ENCODE peak calls at places on chromosomes 11 and 22, in eight cellular contexts. P is psoas muscle; S is NCI-H748 treated with DMSO at 0.1 percent for 48 hours; O is stimulated activated CD8-positive, alpha-beta memory T cell treated with anti-CD3 and anti-CD28 coated beads, Interleukin-15, amount 100 ng/mL, for 24 hours; Q is fibroblast of the conjunctiva; W is left cardiac atrium; J is IMR-90; M is progenitor cell of endocrine pancreas. R is an unnamed sample.

GRCh38 chr11:47378011-47378835 is at the start of gene SPI1:
- DNase-seq in W (peak), M (no peak), Q (no peak), P (peak), O (no peak), J (no peak), S (no peak), R (peak)

GRCh38 chr11:1302041-1302460 is 7.4 kb downstream of the TOLLIP start:
- DNase-seq in O (no peak), M (no peak), W (no peak), P (no peak), J (no peak), Q (no peak), S (no peak), R (no peak)

GRCh38 chr22:50191041-50191740 is 5.5 kb downstream of the TRABD start:
- DNase-seq in M (no peak), S (no peak), J (no peak), O (no peak), Q (no peak), W (peak), P (peak), R (peak)

GRCh38 chr11:67499808-67500793 is 5.1 kb downstream of the PITPNM1 start:
- DNase-seq in M (no peak), W (no peak), S (no peak), Q (no peak), P (no peak), J (no peak), O (no peak), R (no peak)

GRCh38 chr22:20298803-20299735 is 20.8 kb downstream of the DGCR6L start:
- DNase-seq in Q (peak), M (peak), W (peak), S (peak), O (peak), P (peak), J (peak), R (no peak)

GRCh38 chr11:9714540-9714939 is 50.7 kb downstream of the SWAP70 start:
- DNase-seq in M (no peak), W (no peak), S (no peak), J (peak), Q (peak), P (no peak), O (no peak), R (no peak)

GRCh38 chr11:269146-269890 is 8.9 kb upstream of the NLRP6 start:
- DNase-seq in W (no peak), Q (no peak), M (no peak), O (no peak), J (no peak), P (no peak), S (no peak), R (peak)

GRCh38 chr22:42686756-42687491 is 33.7 kb downstream of the A4GALT start:
- DNase-seq in S (no peak), P (no peak), J (no peak), W (no peak), Q (no peak), O (no peak), M (no peak), R (no peak)

GRCh38 chr22:43884600-43885318 is 7.1 kb downstream of the PNPLA5 start:
- DNase-seq in Q (no peak), P (peak), O (peak), J (peak), W (peak), M (peak), S (peak), R (peak)

GRCh38 chr11:969651-970205 is 44.1 kb downstream of the AP2A2 start:
- DNase-seq in W (no peak), O (no peak), S (no peak), M (no peak), P (no peak), Q (no peak), J (no peak), R (no peak)

GRCh38 chr11:65427691-65428577 is 5.3 kb downstream of the NEAT1 start:
- DNase-seq in W (peak), Q (no peak), J (peak), O (no peak), M (no peak), P (peak), S (no peak), R (no peak)

GRCh38 chr11:20363500-20364411 is at the start of gene HTATIP2:
- DNase-seq in Q (no peak), P (peak), M (peak), W (peak), J (peak), O (peak), S (peak), R (no peak)

GRCh38 chr11:64652586-64653387 is 61.8 kb downstream of the SLC22A12 start:
- DNase-seq in O (peak), W (peak), Q (peak), S (peak), P (peak), J (peak), M (peak), R (no peak)

GRCh38 chr11:45778341-45778740 is 26.6 kb upstream of the SLC35C1 start:
- DNase-seq in Q (no peak), M (no peak), S (no peak), W (no peak), O (no peak), P (no peak), J (no peak), R (no peak)

GRCh38 chr11:26335903-26336302 is 4.0 kb downstream of the ANO3 start:
- DNase-seq in M (no peak), Q (peak), P (no peak), J (no peak), W (no peak), S (no peak), O (no peak), R (no peak)

GRCh38 chr11:63920126-63920869 is 3.3 kb upstream of the RCOR2 start:
- DNase-seq in S (no peak), P (peak), Q (no peak), J (no peak), W (peak), O (no peak), M (no peak), R (no peak)

GRCh38 chr11:105046898-105047579 is 1.9 kb upstream of the CARD16 start:
- DNase-seq in S (no peak), J (peak), O (no peak), M (no peak), W (peak), Q (peak), P (no peak), R (no peak)

GRCh38 chr11:69637956-69638871 is 2.7 kb upstream of the CCND1 start:
- DNase-seq in P (no peak), W (no peak), S (peak), J (peak), M (peak), O (no peak), Q (no peak), R (no peak)

GRCh38 chr22:41526802-41527799 is 17.2 kb downstream of the POLR3H start:
- DNase-seq in M (no peak), W (no peak), S (no peak), J (peak), Q (no peak), O (peak), P (peak), R (no peak)

GRCh38 chr22:50184004-50184461 is 1.7 kb upstream of the TRABD start:
- DNase-seq in O (no peak), M (no peak), W (peak), P (peak), S (no peak), Q (peak), J (peak), R (no peak)

R was measured in GM12878.